ENCODE peak calls at places on chromosomes 11 and 22, in ten cellular contexts. One of them, this sample, is unnamed.

GRCh38 chr11:112211556-112211955 is 14.7 kb upstream of the PTS start:
- DNase-seq in ACHN: no peak
- DNase-seq in CD4-positive, CD25-positive, alpha-beta regulatory T cell: no peak
- DNase-seq in activated effector memory CD4-positive, alpha-beta T cell treated with Interleukin-2 at 50 U/mL for 16 hours: no peak
- DNase-seq in fibroblast of pulmonary artery: no peak
- DNase-seq in Caki2: no peak
- DNase-seq in stimulated activated CD4-positive, alpha-beta T cell treated with anti-CD3 and anti-CD28 coated beads, TNF-alpha, amount 100 ng/mL, for 1 hour: no peak
- DNase-seq in ureter: no peak
- DNase-seq in CD4-positive, alpha-beta memory T cell: no peak
- DNase-seq in lung: no peak
- DNase-seq in this sample: no peak

GRCh38 chr11:1762537-1763302 is 1.0 kb downstream of the CTSD start:
- DNase-seq in ACHN: peak; percentile 38
- DNase-seq in activated effector memory CD4-positive, alpha-beta T cell treated with Interleukin-2 at 50 U/mL for 16 hours: no peak
- DNase-seq in CD4-positive, CD25-positive, alpha-beta regulatory T cell: no peak
- DNase-seq in lung: peak; percentile 84
- DNase-seq in CD4-positive, alpha-beta memory T cell: no peak
- DNase-seq in Caki2: peak; percentile 87
- DNase-seq in ureter: peak; percentile 86
- DNase-seq in stimulated activated CD4-positive, alpha-beta T cell treated with anti-CD3 and anti-CD28 coated beads, TNF-alpha, amount 100 ng/mL, for 1 hour: no peak
- DNase-seq in fibroblast of pulmonary artery: peak; percentile 45
- DNase-seq in this sample: peak; percentile 23

GRCh38 chr11:64960719-64961118 is 11.2 kb downstream of the MAJIN start:
- DNase-seq in CD4-positive, alpha-beta memory T cell: no peak
- DNase-seq in ureter: no peak
- DNase-seq in activated effector memory CD4-positive, alpha-beta T cell treated with Interleukin-2 at 50 U/mL for 16 hours: no peak
- DNase-seq in lung: no peak
- DNase-seq in ACHN: no peak
- DNase-seq in Caki2: no peak
- DNase-seq in CD4-positive, CD25-positive, alpha-beta regulatory T cell: no peak
- DNase-seq in fibroblast of pulmonary artery: no peak
- DNase-seq in stimulated activated CD4-positive, alpha-beta T cell treated with anti-CD3 and anti-CD28 coated beads, TNF-alpha, amount 100 ng/mL, for 1 hour: no peak
- DNase-seq in this sample: peak; percentile 35

GRCh38 chr11:9489366-9489765 is 28.6 kb downstream of the ZNF143 start:
- DNase-seq in stimulated activated CD4-positive, alpha-beta T cell treated with anti-CD3 and anti-CD28 coated beads, TNF-alpha, amount 100 ng/mL, for 1 hour: no peak
- DNase-seq in fibroblast of pulmonary artery: peak; percentile 63
- DNase-seq in lung: no peak
- DNase-seq in ureter: no peak
- DNase-seq in activated effector memory CD4-positive, alpha-beta T cell treated with Interleukin-2 at 50 U/mL for 16 hours: no peak
- DNase-seq in ACHN: no peak
- DNase-seq in CD4-positive, CD25-positive, alpha-beta regulatory T cell: no peak
- DNase-seq in CD4-positive, alpha-beta memory T cell: no peak
- DNase-seq in Caki2: no peak
- DNase-seq in this sample: no peak

GRCh38 chr11:58927393-58928081 is 11.8 kb upstream of the GLYATL1 start:
- DNase-seq in CD4-positive, alpha-beta memory T cell: no peak
- DNase-seq in Caki2: peak; percentile 73
- DNase-seq in ureter: no peak
- DNase-seq in CD4-positive, CD25-positive, alpha-beta regulatory T cell: peak; percentile 7
- DNase-seq in fibroblast of pulmonary artery: peak; percentile 31
- DNase-seq in stimulated activated CD4-positive, alpha-beta T cell treated with anti-CD3 and anti-CD28 coated beads, TNF-alpha, amount 100 ng/mL, for 1 hour: no peak
- DNase-seq in activated effector memory CD4-positive, alpha-beta T cell treated with Interleukin-2 at 50 U/mL for 16 hours: no peak
- DNase-seq in lung: no peak
- DNase-seq in ACHN: peak; percentile 94
- DNase-seq in this sample: no peak

GRCh38 chr11:14075118-14075601 is 112.6 kb downstream of the SPON1 start:
- DNase-seq in lung: no peak
- DNase-seq in Caki2: no peak
- DNase-seq in ACHN: no peak
- DNase-seq in ureter: no peak
- DNase-seq in CD4-positive, CD25-positive, alpha-beta regulatory T cell: peak; percentile 84
- DNase-seq in fibroblast of pulmonary artery: no peak
- DNase-seq in activated effector memory CD4-positive, alpha-beta T cell treated with Interleukin-2 at 50 U/mL for 16 hours: peak; percentile 41
- DNase-seq in CD4-positive, alpha-beta memory T cell: peak; percentile 71
- DNase-seq in stimulated activated CD4-positive, alpha-beta T cell treated with anti-CD3 and anti-CD28 coated beads, TNF-alpha, amount 100 ng/mL, for 1 hour: peak; percentile 14
- DNase-seq in this sample: no peak

GRCh38 chr11:68191661-68192579 is 21.2 kb downstream of the KMT5B start:
- DNase-seq in Caki2: peak; percentile 41
- DNase-seq in stimulated activated CD4-positive, alpha-beta T cell treated with anti-CD3 and anti-CD28 coated beads, TNF-alpha, amount 100 ng/mL, for 1 hour: no peak
- DNase-seq in ureter: no peak
- DNase-seq in CD4-positive, alpha-beta memory T cell: no peak
- DNase-seq in CD4-positive, CD25-positive, alpha-beta regulatory T cell: no peak
- DNase-seq in ACHN: peak; percentile 48
- DNase-seq in lung: no peak
- DNase-seq in activated effector memory CD4-positive, alpha-beta T cell treated with Interleukin-2 at 50 U/mL for 16 hours: no peak
- DNase-seq in fibroblast of pulmonary artery: no peak
- DNase-seq in this sample: peak; percentile 55

GRCh38 chr11:28476053-28476452 is 367.9 kb downstream of the METTL15 start:
- DNase-seq in CD4-positive, alpha-beta memory T cell: no peak
- DNase-seq in lung: no peak
- DNase-seq in Caki2: no peak
- DNase-seq in CD4-positive, CD25-positive, alpha-beta regulatory T cell: no peak
- DNase-seq in fibroblast of pulmonary artery: no peak
- DNase-seq in ureter: no peak
- DNase-seq in activated effector memory CD4-positive, alpha-beta T cell treated with Interleukin-2 at 50 U/mL for 16 hours: no peak
- DNase-seq in stimulated activated CD4-positive, alpha-beta T cell treated with anti-CD3 and anti-CD28 coated beads, TNF-alpha, amount 100 ng/mL, for 1 hour: no peak
- DNase-seq in ACHN: no peak
- DNase-seq in this sample: no peak

GRCh38 chr11:64535811-64536210 is 55.2 kb upstream of the SLC22A12 start:
- DNase-seq in Caki2: no peak
- DNase-seq in CD4-positive, CD25-positive, alpha-beta regulatory T cell: no peak
- DNase-seq in fibroblast of pulmonary artery: no peak
- DNase-seq in lung: no peak
- DNase-seq in ACHN: no peak
- DNase-seq in CD4-positive, alpha-beta memory T cell: no peak
- DNase-seq in stimulated activated CD4-positive, alpha-beta T cell treated with anti-CD3 and anti-CD28 coated beads, TNF-alpha, amount 100 ng/mL, for 1 hour: no peak
- DNase-seq in activated effector memory CD4-positive, alpha-beta T cell treated with Interleukin-2 at 50 U/mL for 16 hours: no peak
- DNase-seq in ureter: no peak
- DNase-seq in this sample: no peak

GRCh38 chr11:39442177-39442576 is 2017.3 kb downstream of the LRRC4C start:
- DNase-seq in ureter: no peak
- DNase-seq in Caki2: no peak
- DNase-seq in fibroblast of pulmonary artery: no peak
- DNase-seq in ACHN: no peak
- DNase-seq in lung: no peak
- DNase-seq in CD4-positive, alpha-beta memory T cell: no peak
- DNase-seq in CD4-positive, CD25-positive, alpha-beta regulatory T cell: no peak
- DNase-seq in stimulated activated CD4-positive, alpha-beta T cell treated with anti-CD3 and anti-CD28 coated beads, TNF-alpha, amount 100 ng/mL, for 1 hour: no peak
- DNase-seq in activated effector memory CD4-positive, alpha-beta T cell treated with Interleukin-2 at 50 U/mL for 16 hours: no peak
- DNase-seq in this sample: no peak

GRCh38 chr11:112401036-112401769 is 140.5 kb upstream of the PLET1 start:
- DNase-seq in CD4-positive, alpha-beta memory T cell: no peak
- DNase-seq in CD4-positive, CD25-positive, alpha-beta regulatory T cell: no peak
- DNase-seq in Caki2: no peak
- DNase-seq in stimulated activated CD4-positive, alpha-beta T cell treated with anti-CD3 and anti-CD28 coated beads, TNF-alpha, amount 100 ng/mL, for 1 hour: no peak
- DNase-seq in lung: no peak
- DNase-seq in fibroblast of pulmonary artery: no peak
- DNase-seq in ureter: no peak
- DNase-seq in ACHN: no peak
- DNase-seq in activated effector memory CD4-positive, alpha-beta T cell treated with Interleukin-2 at 50 U/mL for 16 hours: no peak
- DNase-seq in this sample: no peak

GRCh38 chr22:25048659-25049657 is 96.4 kb downstream of the KIAA1671 start:
- DNase-seq in lung: peak; percentile 69
- DNase-seq in CD4-positive, CD25-positive, alpha-beta regulatory T cell: peak; percentile 77
- DNase-seq in activated effector memory CD4-positive, alpha-beta T cell treated with Interleukin-2 at 50 U/mL for 16 hours: peak; percentile 50
- DNase-seq in CD4-positive, alpha-beta memory T cell: peak; percentile 66
- DNase-seq in ACHN: peak; percentile 62
- DNase-seq in Caki2: peak; percentile 57
- DNase-seq in fibroblast of pulmonary artery: peak; percentile 73
- DNase-seq in stimulated activated CD4-positive, alpha-beta T cell treated with anti-CD3 and anti-CD28 coated beads, TNF-alpha, amount 100 ng/mL, for 1 hour: peak; percentile 47
- DNase-seq in ureter: peak; percentile 71
- DNase-seq in this sample: peak; percentile 83

GRCh38 chr11:118438314-118438931 is 2.1 kb downstream of the KMT2A start:
- DNase-seq in activated effector memory CD4-positive, alpha-beta T cell treated with Interleukin-2 at 50 U/mL for 16 hours: peak; percentile 39
- DNase-seq in lung: peak; percentile 37
- DNase-seq in ACHN: peak; percentile 76
- DNase-seq in CD4-positive, alpha-beta memory T cell: peak; percentile 71
- DNase-seq in stimulated activated CD4-positive, alpha-beta T cell treated with anti-CD3 and anti-CD28 coated beads, TNF-alpha, amount 100 ng/mL, for 1 hour: peak; percentile 18
- DNase-seq in fibroblast of pulmonary artery: peak; percentile 86
- DNase-seq in CD4-positive, CD25-positive, alpha-beta regulatory T cell: peak; percentile 74
- DNase-seq in Caki2: peak; percentile 78
- DNase-seq in ureter: peak; percentile 55
- DNase-seq in this sample: peak; percentile 90

GRCh38 chr11:69540118-69541000 is 58.9 kb downstream of the LINC01488 start:
- DNase-seq in CD4-positive, alpha-beta memory T cell: no peak
- DNase-seq in CD4-positive, CD25-positive, alpha-beta regulatory T cell: no peak
- DNase-seq in stimulated activated CD4-positive, alpha-beta T cell treated with anti-CD3 and anti-CD28 coated beads, TNF-alpha, amount 100 ng/mL, for 1 hour: no peak
- DNase-seq in fibroblast of pulmonary artery: no peak
- DNase-seq in activated effector memory CD4-positive, alpha-beta T cell treated with Interleukin-2 at 50 U/mL for 16 hours: no peak
- DNase-seq in ureter: no peak
- DNase-seq in Caki2: no peak
- DNase-seq in lung: no peak
- DNase-seq in ACHN: peak; percentile 32
- DNase-seq in this sample: no peak

GRCh38 chr22:47030143-47030641 is 267.7 kb downstream of the TBC1D22A start:
- DNase-seq in stimulated activated CD4-positive, alpha-beta T cell treated with anti-CD3 and anti-CD28 coated beads, TNF-alpha, amount 100 ng/mL, for 1 hour: no peak
- DNase-seq in lung: no peak
- DNase-seq in Caki2: no peak
- DNase-seq in activated effector memory CD4-positive, alpha-beta T cell treated with Interleukin-2 at 50 U/mL for 16 hours: no peak
- DNase-seq in ACHN: no peak
- DNase-seq in CD4-positive, alpha-beta memory T cell: no peak
- DNase-seq in fibroblast of pulmonary artery: no peak
- DNase-seq in CD4-positive, CD25-positive, alpha-beta regulatory T cell: no peak
- DNase-seq in ureter: no peak
- DNase-seq in this sample: no peak

GRCh38 chr11:116540645-116541044 is 232.1 kb downstream of the BUD13 start:
- DNase-seq in activated effector memory CD4-positive, alpha-beta T cell treated with Interleukin-2 at 50 U/mL for 16 hours: no peak
- DNase-seq in fibroblast of pulmonary artery: no peak
- DNase-seq in ureter: no peak
- DNase-seq in CD4-positive, CD25-positive, alpha-beta regulatory T cell: no peak
- DNase-seq in stimulated activated CD4-positive, alpha-beta T cell treated with anti-CD3 and anti-CD28 coated beads, TNF-alpha, amount 100 ng/mL, for 1 hour: no peak
- DNase-seq in Caki2: no peak
- DNase-seq in CD4-positive, alpha-beta memory T cell: no peak
- DNase-seq in lung: no peak
- DNase-seq in ACHN: no peak
- DNase-seq in this sample: no peak

GRCh38 chr11:102940714-102941588 is 14.6 kb downstream of the MMP13 start:
- DNase-seq in CD4-positive, alpha-beta memory T cell: peak; percentile 22
- DNase-seq in lung: no peak
- DNase-seq in ACHN: peak; percentile 73
- DNase-seq in activated effector memory CD4-positive, alpha-beta T cell treated with Interleukin-2 at 50 U/mL for 16 hours: no peak
- DNase-seq in ureter: peak; percentile 53
- DNase-seq in CD4-positive, CD25-positive, alpha-beta regulatory T cell: peak; percentile 60
- DNase-seq in fibroblast of pulmonary artery: peak; percentile 78
- DNase-seq in stimulated activated CD4-positive, alpha-beta T cell treated with anti-CD3 and anti-CD28 coated beads, TNF-alpha, amount 100 ng/mL, for 1 hour: no peak
- DNase-seq in Caki2: peak; percentile 52
- DNase-seq in this sample: peak; percentile 65

GRCh38 chr11:68916439-68916838 is 12.7 kb downstream of the IGHMBP2 start:
- DNase-seq in CD4-positive, CD25-positive, alpha-beta regulatory T cell: no peak
- DNase-seq in Caki2: no peak
- DNase-seq in stimulated activated CD4-positive, alpha-beta T cell treated with anti-CD3 and anti-CD28 coated beads, TNF-alpha, amount 100 ng/mL, for 1 hour: no peak
- DNase-seq in ACHN: no peak
- DNase-seq in activated effector memory CD4-positive, alpha-beta T cell treated with Interleukin-2 at 50 U/mL for 16 hours: no peak
- DNase-seq in lung: no peak
- DNase-seq in fibroblast of pulmonary artery: no peak
- DNase-seq in ureter: no peak
- DNase-seq in CD4-positive, alpha-beta memory T cell: no peak
- DNase-seq in this sample: no peak

GRCh38 chr11:133515075-133515474 is 17.2 kb downstream of the OPCML start:
- DNase-seq in Caki2: no peak
- DNase-seq in CD4-positive, CD25-positive, alpha-beta regulatory T cell: no peak
- DNase-seq in lung: no peak
- DNase-seq in ureter: no peak
- DNase-seq in activated effector memory CD4-positive, alpha-beta T cell treated with Interleukin-2 at 50 U/mL for 16 hours: no peak
- DNase-seq in stimulated activated CD4-positive, alpha-beta T cell treated with anti-CD3 and anti-CD28 coated beads, TNF-alpha, amount 100 ng/mL, for 1 hour: no peak
- DNase-seq in CD4-positive, alpha-beta memory T cell: no peak
- DNase-seq in ACHN: no peak
- DNase-seq in fibroblast of pulmonary artery: no peak
- DNase-seq in this sample: no peak

GRCh38 chr22:21816787-21817496 is 50.5 kb downstream of the MAPK1 start:
- DNase-seq in Caki2: peak; percentile 63
- DNase-seq in ACHN: peak; percentile 74
- DNase-seq in lung: no peak
- DNase-seq in ureter: no peak
- DNase-seq in activated effector memory CD4-positive, alpha-beta T cell treated with Interleukin-2 at 50 U/mL for 16 hours: no peak
- DNase-seq in fibroblast of pulmonary artery: peak; percentile 97
- DNase-seq in CD4-positive, CD25-positive, alpha-beta regulatory T cell: peak; percentile 84
- DNase-seq in CD4-positive, alpha-beta memory T cell: peak; percentile 77
- DNase-seq in stimulated activated CD4-positive, alpha-beta T cell treated with anti-CD3 and anti-CD28 coated beads, TNF-alpha, amount 100 ng/mL, for 1 hour: no peak
- DNase-seq in this sample: peak; percentile 98

GRCh38 chr11:83364500-83365059 is 78.4 kb upstream of the CCDC90B start:
- DNase-seq in stimulated activated CD4-positive, alpha-beta T cell treated with anti-CD3 and anti-CD28 coated beads, TNF-alpha, amount 100 ng/mL, for 1 hour: no peak
- DNase-seq in Caki2: no peak
- DNase-seq in CD4-positive, alpha-beta memory T cell: no peak
- DNase-seq in ACHN: no peak
- DNase-seq in activated effector memory CD4-positive, alpha-beta T cell treated with Interleukin-2 at 50 U/mL for 16 hours: no peak
- DNase-seq in lung: no peak
- DNase-seq in fibroblast of pulmonary artery: no peak
- DNase-seq in ureter: no peak
- DNase-seq in CD4-positive, CD25-positive, alpha-beta regulatory T cell: no peak
- DNase-seq in this sample: no peak

GRCh38 chr11:12288212-12288933 is 89.0 kb upstream of the PARVA start:
- DNase-seq in CD4-positive, alpha-beta memory T cell: peak; percentile 25
- DNase-seq in Caki2: peak; percentile 84
- DNase-seq in CD4-positive, CD25-positive, alpha-beta regulatory T cell: peak; percentile 49
- DNase-seq in lung: peak; percentile 70
- DNase-seq in stimulated activated CD4-positive, alpha-beta T cell treated with anti-CD3 and anti-CD28 coated beads, TNF-alpha, amount 100 ng/mL, for 1 hour: peak; percentile 22
- DNase-seq in ACHN: peak; percentile 87
- DNase-seq in fibroblast of pulmonary artery: peak; percentile 96
- DNase-seq in ureter: peak; percentile 88
- DNase-seq in activated effector memory CD4-positive, alpha-beta T cell treated with Interleukin-2 at 50 U/mL for 16 hours: no peak
- DNase-seq in this sample: peak; percentile 73

GRCh38 chr22:19325296-19325950 is 33.9 kb upstream of the CLTCL1 start:
- DNase-seq in activated effector memory CD4-positive, alpha-beta T cell treated with Interleukin-2 at 50 U/mL for 16 hours: no peak
- DNase-seq in stimulated activated CD4-positive, alpha-beta T cell treated with anti-CD3 and anti-CD28 coated beads, TNF-alpha, amount 100 ng/mL, for 1 hour: no peak
- DNase-seq in Caki2: no peak
- DNase-seq in ACHN: no peak
- DNase-seq in lung: no peak
- DNase-seq in fibroblast of pulmonary artery: peak; percentile 43
- DNase-seq in CD4-positive, CD25-positive, alpha-beta regulatory T cell: no peak
- DNase-seq in CD4-positive, alpha-beta memory T cell: no peak
- DNase-seq in ureter: no peak
- DNase-seq in this sample: no peak